ENCODE peak calls at places on chromosomes 6 and 20, in four cellular contexts. I is IMR-90; X is stimulated activated CD4-positive, alpha-beta T cell treated with anti-CD3 and anti-CD28 coated beads, Interleukin-15, amount 100 ng/mL, for 24 hours; G is CD4-positive, CD25-positive, alpha-beta regulatory T cell. Q is an unnamed sample.

GRCh38 chr6:11785449-11785951 is 6.9 kb upstream of the ADTRP start:
- DNase-seq in I (no peak), X (peak; percentile 40), G (no peak), Q (no peak)

GRCh38 chr20:17571967-17572638 is 2.2 kb downstream of the DSTN start:
- DNase-seq in I (no peak), X (no peak), G (no peak), Q (no peak)

GRCh38 chr20:55581519-55581918 is 423.8 kb downstream of the CBLN4 start:
- DNase-seq in I (no peak), X (no peak), G (no peak), Q (no peak)

GRCh38 chr20:25308083-25308491 is 60.2 kb downstream of the PYGB start:
- DNase-seq in I (no peak), X (no peak), G (no peak), Q (no peak)

GRCh38 chr6:135195522-135195921 is 14.4 kb downstream of the MYB start:
- DNase-seq in I (no peak), X (no peak), G (no peak), Q (no peak)

GRCh38 chr20:31695849-31696804 is 26.5 kb downstream of the BCL2L1 start:
- DNase-seq in I (peak; percentile 57), X (no peak), G (no peak), Q (no peak)

GRCh38 chr6:16238057-16238657 is at the start of gene GMPR:
- DNase-seq in I (peak; percentile 39), X (peak; percentile 87), G (peak; percentile 39), Q (peak; percentile 68)

GRCh38 chr6:157056275-157056674 is 267.0 kb downstream of the TMEM242 start:
- DNase-seq in I (no peak), X (peak; percentile 67), G (no peak), Q (no peak)

GRCh38 chr20:48098099-48098498 is 312.8 kb upstream of the SULF2 start:
- DNase-seq in I (no peak), X (no peak), G (no peak), Q (peak; percentile 28)

Q was measured in HEK293T.